ENCODE peak calls at places on chromosomes 7 and 10, in five cellular contexts. B, E, K, D and U are unnamed samples.
A peak's percentile ranks its signal among the peaks of the same experiment; 100 is the strongest.

GRCh38 chr7:152615052-152615741 is 60.7 kb downstream of the XRCC2 start:
- DNase-seq in B (no peak), E (no peak), K (no peak), D (no peak), U (no peak)

GRCh38 chr7:12646139-12646538 is 41.3 kb upstream of the ARL4A start:
- DNase-seq in B (no peak), E (no peak), K (peak; percentile 58), D (no peak), U (no peak)

GRCh38 chr7:74042746-74043522 is 15.0 kb downstream of the ELN start:
- DNase-seq in B (no peak), E (no peak), K (no peak), D (no peak), U (no peak)

GRCh38 chr10:112022196-112022595 is 161.4 kb downstream of the GPAM start:
- DNase-seq in B (no peak), E (peak; percentile 4), K (no peak), D (no peak), U (no peak)

GRCh38 chr7:92636018-92636560 is 45.9 kb upstream of the FAM133B start:
- DNase-seq in B (no peak), E (no peak), K (no peak), D (no peak), U (no peak)

GRCh38 chr7:142303650-142304049 is 45.8 kb upstream of the PRSS58 start:
- DNase-seq in B (no peak), E (peak; percentile 33), K (peak; percentile 10), D (peak; percentile 21), U (peak; percentile 70)

GRCh38 chr10:5958077-5958476 is 19.3 kb downstream of the IL15RA start:
- DNase-seq in B (no peak), E (no peak), K (no peak), D (no peak), U (no peak)

GRCh38 chr10:46050956-46051355 is 4.9 kb upstream of the MSMB start:
- DNase-seq in B (no peak), E (no peak), K (peak; percentile 27), D (no peak), U (no peak)

GRCh38 chr10:7525314-7526016 is 114.6 kb upstream of the SFMBT2 start:
- DNase-seq in B (peak; percentile 65), E (peak; percentile 71), K (peak; percentile 88), D (peak; percentile 74), U (peak; percentile 90)

GRCh38 chr7:36942062-36942461 is 217.8 kb upstream of the AOAH start:
- DNase-seq in B (no peak), E (no peak), K (no peak), D (no peak), U (peak; percentile 45)

GRCh38 chr7:128812514-128813168 is 17.6 kb upstream of the FLNC start:
- DNase-seq in B (no peak), E (no peak), K (peak; percentile 65), D (no peak), U (no peak)

GRCh38 chr10:13987472-13987871 is 343.3 kb downstream of the FRMD4A start:
- DNase-seq in B (peak; percentile 12), E (peak; percentile 11), K (no peak), D (no peak), U (no peak)

GRCh38 chr7:114889646-114890285 is 32.1 kb upstream of the MDFIC start:
- DNase-seq in B (peak; percentile 94), E (peak; percentile 92), K (peak; percentile 33), D (no peak), U (no peak)

GRCh38 chr7:100839361-100839760 is 12.0 kb upstream of the EPHB4 start:
- DNase-seq in B (no peak), E (no peak), K (no peak), D (no peak), U (no peak)

GRCh38 chr10:97816609-97817008 is 33.0 kb upstream of the GOLGA7B start:
- DNase-seq in B (no peak), E (no peak), K (no peak), D (no peak), U (no peak)

GRCh38 chr7:132206594-132206993 is 369.7 kb downstream of the PLXNA4 start:
- DNase-seq in B (no peak), E (no peak), K (no peak), D (no peak), U (no peak)

GRCh38 chr7:113083834-113084498 is 2.7 kb downstream of the GPR85 start:
- DNase-seq in B (no peak), E (no peak), K (no peak), D (no peak), U (no peak)

GRCh38 chr10:69334258-69335062 is 56.2 kb downstream of the HK1 start:
- DNase-seq in B (no peak), E (no peak), K (peak; percentile 73), D (no peak), U (no peak)

GRCh38 chr10:91127341-91128082 is 93.0 kb upstream of the PCGF5 start:
- DNase-seq in B (no peak), E (no peak), K (no peak), D (no peak), U (no peak)

GRCh38 chr10:133467286-133467911 is 13.7 kb downstream of the SCART1 start:
- DNase-seq in B (no peak), E (no peak), K (no peak), D (no peak), U (no peak)

GRCh38 chr7:81603-82342 is 110.6 kb upstream of the FAM20C start:
- DNase-seq in B (no peak), E (no peak), K (no peak), D (no peak), U (no peak)

GRCh38 chr10:95336702-95337101 is 45.9 kb upstream of the PDLIM1 start:
- DNase-seq in B (no peak), E (no peak), K (no peak), D (no peak), U (no peak)

GRCh38 chr7:131255242-131255641 is 72.4 kb upstream of the MKLN1 start:
- DNase-seq in B (no peak), E (no peak), K (no peak), D (no peak), U (no peak)

GRCh38 chr10:119233123-119233820 is 25.9 kb downstream of the GRK5 start:
- DNase-seq in B (no peak), E (no peak), K (no peak), D (no peak), U (no peak)